ENCODE peak calls at places on chromosomes 12 and 14, in four cellular contexts. L is HCT116, O is left lung, M is MM.1S. E is an unnamed sample.

GRCh38 chr12:31322651-31323248 is 3.2 kb downstream of the SINHCAF start:
- DNase-seq in L (no peak), O (no peak), M (no peak), E (no peak)

GRCh38 chr14:64880382-64881121 is 845 bp upstream of the SPTB start:
- DNase-seq in L (peak; percentile 26), O (peak; percentile 51), M (peak; percentile 70), E (peak; percentile 46)

GRCh38 chr12:130504110-130504835 is 166.6 kb downstream of the PIWIL1 start:
- DNase-seq in L (no peak), O (no peak), M (no peak), E (no peak)

GRCh38 chr14:101242442-101243385 is 318.6 kb upstream of the DIO3 start:
- DNase-seq in L (no peak), O (no peak), M (no peak), E (peak; percentile 1)

GRCh38 chr14:86799244-86799647 is 1193.7 kb downstream of the GALC start:
- DNase-seq in L (no peak), O (no peak), M (no peak), E (no peak)

GRCh38 chr14:71022939-71023338 is 115.7 kb downstream of the PCNX1 start:
- DNase-seq in L (no peak), O (no peak), M (no peak), E (no peak)

GRCh38 chr12:104426926-104427546 is 29.7 kb upstream of the CHST11 start:
- DNase-seq in L (no peak), O (no peak), M (no peak), E (no peak)

GRCh38 chr14:23054000-23054811 is 3.1 kb downstream of the CDH24 start:
- DNase-seq in L (no peak), O (no peak), M (no peak), E (no peak)

GRCh38 chr12:126719886-126720666 is 1546.9 kb upstream of the TMEM132C start:
- DNase-seq in L (no peak), O (no peak), M (no peak), E (no peak)

GRCh38 chr12:131163189-131163738 is 209.6 kb downstream of the ADGRD1 start:
- DNase-seq in L (no peak), O (no peak), M (no peak), E (no peak)

GRCh38 chr14:57918791-57919190 is 52.9 kb upstream of the SLC35F4 start:
- DNase-seq in L (no peak), O (no peak), M (no peak), E (no peak)

GRCh38 chr14:96501383-96501745 is 818 bp upstream of the PAPOLA start:
- DNase-seq in L (no peak), O (no peak), M (peak; percentile 8), E (no peak)

GRCh38 chr14:76050797-76051392 is 65.3 kb downstream of the IFT43 start:
- DNase-seq in L (peak; percentile 21), O (no peak), M (peak; percentile 17), E (peak; percentile 46)

GRCh38 chr12:77625441-77625840 is 205.3 kb upstream of the NAV3 start:
- DNase-seq in L (no peak), O (no peak), M (no peak), E (no peak)

GRCh38 chr12:24954261-24954660 is 5.4 kb upstream of the BCAT1 start:
- DNase-seq in L (no peak), O (no peak), M (no peak), E (no peak)

GRCh38 chr14:100891501-100892445 is 11.7 kb downstream of the RTL1 start:
- DNase-seq in L (no peak), O (peak; percentile 25), M (no peak), E (no peak)

GRCh38 chr12:25438638-25439037 is 114.4 kb downstream of the LMNTD1 start:
- DNase-seq in L (no peak), O (no peak), M (no peak), E (no peak)

GRCh38 chr14:63650336-63650952 is 8.8 kb upstream of the WDR89 start:
- DNase-seq in L (no peak), O (peak; percentile 66), M (no peak), E (no peak)

DNA sequence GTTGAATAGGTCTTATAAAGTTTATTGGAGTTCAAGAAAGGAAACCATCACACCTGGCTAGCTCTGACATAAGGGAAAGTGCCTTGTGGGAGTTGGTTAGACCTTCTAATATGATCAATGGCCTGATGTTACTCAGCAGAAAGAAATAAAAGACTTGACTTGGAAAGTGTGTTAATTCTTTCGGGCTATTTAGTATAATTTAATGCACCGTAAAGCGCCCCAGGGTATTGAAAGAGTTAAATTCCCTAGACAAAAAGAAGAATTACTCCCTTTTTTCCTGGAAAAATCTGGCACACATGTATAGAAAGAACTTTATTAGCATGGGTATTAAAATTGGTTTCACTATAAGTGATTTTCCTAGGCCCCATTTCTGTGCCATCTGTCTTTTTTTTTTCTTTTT is 1125.7 kb upstream of the FLRT2 start:
- DNase-seq in L (no peak), O (no peak), M (no peak), E (no peak)
- H3K9me3 ChIP-seq in L (no peaks in the 10 kb centered on the region), O (no peaks in the 10 kb centered on the region), M (no peaks in the 10 kb centered on the region), E (peaks cover 2% of the 10 kb centered on the region)

GRCh38 chr12:34275129-34275528 is 252.8 kb downstream of the ALG10 start:
- DNase-seq in L (no peak), O (no peak), M (no peak), E (no peak)
- H3K9me3 ChIP-seq in L (no peaks in the 10 kb centered on the region), O (no peaks in the 10 kb centered on the region), M (no peaks in the 10 kb centered on the region), E (no peaks in the 10 kb centered on the region)

GRCh38 chr14:83297361-83297760 is 1763.7 kb upstream of the SEL1L start:
- DNase-seq in L (no peak), O (no peak), M (no peak), E (no peak)

GRCh38 chr14:83294941-83295340 is 1761.3 kb upstream of the SEL1L start:
- DNase-seq in L (no peak), O (no peak), M (no peak), E (no peak)

DNA sequence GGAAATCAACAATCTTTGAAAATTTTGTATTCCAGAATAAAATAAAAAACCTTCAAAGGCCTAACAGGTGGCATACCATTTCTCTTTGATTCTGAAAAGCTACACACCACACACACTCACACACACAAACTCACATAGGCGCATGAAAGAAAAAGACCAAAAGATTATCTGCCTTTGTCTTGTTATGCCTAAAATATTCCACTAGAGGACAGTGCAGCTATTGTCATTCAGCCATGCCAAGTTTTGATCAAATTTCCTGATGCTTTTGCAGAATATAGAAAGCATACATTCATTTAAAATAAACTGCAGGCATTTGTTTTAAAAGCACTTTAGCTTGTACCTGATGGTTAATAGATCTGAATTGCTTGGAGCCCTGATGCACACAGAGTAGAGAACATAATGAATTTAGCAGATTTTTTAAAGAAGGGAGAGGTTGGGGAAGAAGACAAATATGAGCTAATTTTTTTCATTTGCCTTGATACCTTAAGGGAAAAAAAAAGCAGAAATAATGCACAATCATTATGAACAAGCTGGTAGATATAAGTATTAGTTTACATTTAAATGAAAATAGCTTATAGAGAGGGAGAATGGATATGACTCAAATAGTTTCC is 1766.9 kb upstream of the SEL1L start:
- DNase-seq in L (no peak), O (no peak), M (peak; percentile 7), E (no peak)
- H3K9me3 ChIP-seq in L (no peaks in the 10 kb centered on the region), O (no peaks in the 10 kb centered on the region), M (no peaks in the 10 kb centered on the region), E (no peaks in the 10 kb centered on the region)

GRCh38 chr12:133037207-133038005 is at the start of gene ZNF84:
- DNase-seq in L (peak; percentile 86), O (peak; percentile 98), M (peak; percentile 94), E (peak; percentile 94)

DNA sequence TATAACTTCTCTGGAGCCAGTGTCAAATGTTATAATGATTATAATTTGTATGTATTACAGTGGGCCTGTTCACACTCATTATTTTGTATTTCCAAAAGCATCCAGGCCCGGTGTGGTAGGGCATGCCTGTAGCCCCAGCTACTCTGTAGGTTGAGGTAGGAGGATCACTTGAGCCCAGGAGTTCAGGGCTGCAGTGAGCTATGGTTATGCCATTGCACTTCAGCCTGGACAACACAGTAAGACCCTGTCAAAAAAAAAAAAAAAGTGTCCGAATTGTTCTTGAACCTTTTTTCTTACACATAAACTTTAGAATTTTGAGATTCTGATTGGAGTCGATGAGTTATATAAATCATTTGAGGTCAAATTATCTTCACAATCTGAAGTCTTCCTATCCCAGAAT is 1.0 kb downstream of the ZNF84 start:
- DNase-seq in L (no peak), O (no peak), M (no peak), E (no peak)
- H3K9me3 ChIP-seq in L (peaks cover 44% of the 10 kb centered on the region), O (no peaks in the 10 kb centered on the region), M (no peaks in the 10 kb centered on the region), E (peaks cover 27% of the 10 kb centered on the region)

GRCh38 chr12:67649165-67650126 is 901 bp downstream of the DYRK2 start:
- DNase-seq in L (no peak), O (peak; percentile 42), M (no peak), E (peak; percentile 38)

GRCh38 chr12:67650127-67650495 is 1.6 kb downstream of the DYRK2 start:
- DNase-seq in L (no peak), O (peak; percentile 34), M (no peak), E (no peak)

GRCh38 chr12:67648306-67649164 is at the start of gene DYRK2:
- DNase-seq in L (peak; percentile 27), O (peak; percentile 81), M (peak; percentile 84), E (peak; percentile 68)

GRCh38 chr12:67650528-67651379 is 2.2 kb downstream of the DYRK2 start:
- DNase-seq in L (no peak), O (no peak), M (no peak), E (no peak)

DNA sequence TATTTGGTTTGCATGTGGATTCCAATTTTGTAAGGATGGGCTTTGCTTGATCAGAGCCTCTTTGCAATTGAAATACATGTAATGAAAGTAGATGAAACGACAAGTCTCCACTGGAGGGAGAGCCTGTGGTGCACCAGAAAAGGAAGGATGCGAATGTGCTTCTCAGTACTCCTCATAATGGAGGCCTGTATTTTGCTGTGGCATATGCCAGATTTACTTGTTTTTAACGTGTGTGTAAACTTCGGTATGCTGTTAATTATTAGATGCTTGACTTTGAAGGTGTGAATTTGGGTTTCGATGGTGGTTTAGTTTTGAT is 2.8 kb downstream of the DYRK2 start:
- DNase-seq in L (no peak), O (no peak), M (peak; percentile 30), E (no peak)
- H3K9me3 ChIP-seq in L (no peaks in the 10 kb centered on the region), O (no peaks in the 10 kb centered on the region), M (no peaks in the 10 kb centered on the region), E (no peaks in the 10 kb centered on the region)

GRCh38 chr14:105838107-105838506 is 311.7 kb downstream of the TMEM121 start:
- DNase-seq in L (no peak), O (no peak), M (no peak), E (no peak)

GRCh38 chr14:105841022-105842009 is 314.9 kb downstream of the TMEM121 start:
- DNase-seq in L (no peak), O (peak; percentile 24), M (no peak), E (no peak)

GRCh38 chr14:105840266-105841021 is 314.1 kb downstream of the TMEM121 start:
- DNase-seq in L (no peak), O (peak; percentile 18), M (no peak), E (no peak)

GRCh38 chr14:105838591-105839424 is 312.4 kb downstream of the TMEM121 start:
- DNase-seq in L (no peak), O (no peak), M (no peak), E (no peak)

GRCh38 chr14:105839425-105840265 is 313.3 kb downstream of the TMEM121 start:
- DNase-seq in L (no peak), O (peak; percentile 28), M (no peak), E (no peak)
- H3K9me3 ChIP-seq in L (no peaks in the 10 kb centered on the region), O (no peaks in the 10 kb centered on the region), M (no peaks in the 10 kb centered on the region), E (no peaks in the 10 kb centered on the region)

E was measured in T-helper 17 cell.